ENCODE peak calls at places on chromosomes 7 and 10, in ten cellular contexts. A, I, W, Y, M, B, E, H, X and R are unnamed samples.
A peak's percentile ranks its signal among the peaks of the same experiment; 100 is the strongest.

GRCh38 chr7:152618427-152618826 is 57.5 kb downstream of the XRCC2 start:
- DNase-seq in A (no peak), I (no peak), W (no peak), Y (no peak), M (no peak), B (no peak), E (no peak), H (no peak), X (no peak), R (no peak)

GRCh38 chr10:93745411-93746065 is 12.2 kb upstream of the LGI1 start:
- DNase-seq in A (peak; percentile 87), I (no peak), W (no peak), Y (no peak), M (no peak), B (peak; percentile 19), E (no peak), H (no peak), X (no peak), R (no peak)

GRCh38 chr7:157423348-157423747 is 86.5 kb downstream of the DNAJB6 start:
- DNase-seq in A (no peak), I (no peak), W (no peak), Y (no peak), M (no peak), B (no peak), E (peak; percentile 20), H (no peak), X (no peak), R (no peak)

GRCh38 chr7:152674860-152675760 is 831 bp downstream of the XRCC2 start:
- DNase-seq in A (peak; percentile 70), I (peak; percentile 29), W (no peak), Y (no peak), M (no peak), B (peak; percentile 54), E (no peak), H (no peak), X (no peak), R (no peak)

GRCh38 chr7:55180821-55181542 is 162.2 kb downstream of the EGFR start:
- DNase-seq in A (no peak), I (no peak), W (no peak), Y (no peak), M (no peak), B (no peak), E (no peak), H (no peak), X (no peak), R (no peak)

GRCh38 chr10:20694296-20694695 is 202.8 kb downstream of the NEBL start:
- DNase-seq in A (no peak), I (no peak), W (no peak), Y (no peak), M (no peak), B (no peak), E (no peak), H (no peak), X (no peak), R (no peak)

GRCh38 chr7:128266891-128267839 is 26.1 kb downstream of the LEP start:
- DNase-seq in A (peak; percentile 89), I (peak; percentile 45), W (peak; percentile 47), Y (peak; percentile 74), M (no peak), B (no peak), E (peak; percentile 59), H (no peak), X (no peak), R (no peak)

GRCh38 chr10:90398551-90398950 is 459.3 kb downstream of the HTR7 start:
- DNase-seq in A (no peak), I (peak; percentile 25), W (peak; percentile 41), Y (no peak), M (no peak), B (no peak), E (no peak), H (no peak), X (no peak), R (no peak)

GRCh38 chr10:133105686-133106390 is 18.1 kb downstream of the ADGRA1 start:
- DNase-seq in A (no peak), I (no peak), W (no peak), Y (no peak), M (no peak), B (no peak), E (no peak), H (no peak), X (no peak), R (no peak)

GRCh38 chr7:143395187-143396149 is 13.2 kb downstream of the EPHA1 start:
- DNase-seq in A (peak; percentile 71), I (no peak), W (no peak), Y (peak; percentile 59), M (no peak), B (no peak), E (no peak), H (no peak), X (no peak), R (no peak)

DNA sequence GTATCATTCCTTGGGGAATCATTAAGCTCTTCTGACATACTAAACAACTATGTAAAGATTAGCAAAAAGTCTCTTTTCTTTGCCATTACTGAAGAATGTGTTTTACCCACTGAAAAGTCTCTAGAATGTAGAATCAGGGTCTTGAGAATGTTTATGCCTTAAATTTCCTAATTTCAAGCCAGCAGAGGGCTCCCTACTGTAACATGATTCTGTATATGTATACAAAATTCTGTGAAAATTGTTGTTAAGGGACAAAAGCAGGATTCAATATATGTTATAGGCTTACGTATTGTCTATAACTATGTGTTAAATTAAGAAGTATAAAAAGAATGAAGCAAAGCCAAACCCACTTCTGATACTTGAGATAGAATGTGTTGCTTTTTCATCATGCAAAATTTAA is 296.9 kb upstream of the DGKB start:
- DNase-seq in A (no peak), I (peak; percentile 1), W (no peak), Y (no peak), M (no peak), B (no peak), E (no peak), H (no peak), X (no peak), R (no peak)
- TF ChIP-seq CTCF in A (peak; percentile 73), I (peak; percentile 18), W (peak; percentile 15), Y (no peak), M (no peak), B (peak; percentile 70), E (no peak), H (peak; percentile 61), X (peak; percentile 7), R (no peak)

GRCh38 chr7:151465169-151465568 is 25.2 kb upstream of the CRYGN start:
- DNase-seq in A (no peak), I (no peak), W (no peak), Y (no peak), M (no peak), B (no peak), E (no peak), H (no peak), X (no peak), R (no peak)
- H3K36me3 ChIP-seq in A (peaks cover 67% of the 10 kb centered on the region), I (peaks cover 40% of the 10 kb centered on the region), W (peaks cover 36% of the 10 kb centered on the region), Y (peaks cover 36% of the 10 kb centered on the region), M (no peaks in the 10 kb centered on the region), B (peaks cover 73% of the 10 kb centered on the region), E (peaks cover 57% of the 10 kb centered on the region), H (peaks cover 44% of the 10 kb centered on the region), X (peaks cover 61% of the 10 kb centered on the region), R (peaks cover 61% of the 10 kb centered on the region)

DNA sequence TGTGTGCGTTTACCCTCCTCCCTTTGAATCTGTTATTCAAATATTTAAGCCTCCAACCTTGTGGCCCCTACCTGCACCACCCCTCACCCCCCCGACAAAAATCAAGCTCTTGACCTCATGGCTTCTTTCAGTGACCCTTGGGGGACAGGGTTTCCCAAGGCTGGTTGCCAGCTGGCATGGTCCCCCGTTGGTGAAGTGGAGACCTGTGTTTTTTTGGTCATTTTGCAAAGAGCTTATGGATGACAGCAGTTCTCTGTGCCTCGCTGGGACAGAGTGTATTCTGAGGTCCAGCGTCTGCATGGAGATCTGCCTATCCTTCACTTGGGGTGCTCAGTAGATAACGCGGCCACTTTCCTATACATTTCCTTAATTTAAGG is 111.0 kb downstream of the TCF7L2 start:
- DNase-seq in A (no peak), I (no peak), W (no peak), Y (no peak), M (no peak), B (no peak), E (no peak), H (no peak), X (no peak), R (no peak)
- H3K4me1 ChIP-seq in A (peaks cover 68% of the 10 kb centered on the region), I (peaks cover 37% of the 10 kb centered on the region), W (peaks cover 47% of the 10 kb centered on the region), Y (peaks cover 98% of the 10 kb centered on the region), M (peaks cover 35% of the 10 kb centered on the region), B (no peaks in the 10 kb centered on the region), E (peaks cover 59% of the 10 kb centered on the region), H (peaks cover 8% of the 10 kb centered on the region), X (peaks cover 94% of the 10 kb centered on the region), R (peaks cover 88% of the 10 kb centered on the region)

DNA sequence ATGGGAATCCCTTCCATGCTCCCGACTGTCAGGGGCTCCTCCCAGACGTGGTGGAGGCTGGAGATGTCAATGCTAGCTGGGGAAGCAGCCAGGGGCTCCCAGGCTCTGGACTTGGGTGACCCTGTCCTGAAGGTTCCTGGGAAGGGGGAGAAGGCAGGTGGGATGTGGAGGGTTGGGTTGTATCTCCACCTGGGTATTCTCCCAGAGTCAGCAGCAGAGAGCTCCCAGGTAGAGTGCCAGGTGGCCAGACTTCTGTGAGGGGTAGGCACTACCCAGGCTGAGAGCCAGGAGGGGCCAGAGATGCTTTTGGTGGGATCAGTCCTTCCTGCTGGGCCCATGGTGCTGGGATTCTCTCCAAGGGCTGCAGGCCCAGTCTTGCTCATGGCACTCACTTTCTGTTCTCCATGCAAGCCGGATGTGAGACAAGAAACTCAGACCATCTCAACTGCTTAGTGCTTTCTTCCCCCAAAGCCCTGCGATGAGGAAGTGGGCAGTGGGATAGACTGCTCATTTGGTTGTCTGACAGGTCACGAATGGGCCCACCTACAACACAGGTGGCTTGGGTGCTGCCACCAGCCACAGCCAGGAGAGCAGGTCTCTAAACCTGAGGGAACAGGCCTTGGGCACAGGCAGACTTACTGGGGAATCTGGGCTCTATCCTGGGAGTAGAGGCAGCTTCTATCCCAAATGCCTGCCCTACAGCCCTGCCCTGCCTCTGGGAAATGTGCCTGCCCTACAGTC is 52.5 kb upstream of the CAMK2B start:
- DNase-seq in A (peak; percentile 51), I (no peak), W (no peak), Y (peak; percentile 51), M (no peak), B (peak; percentile 79), E (no peak), H (no peak), X (no peak), R (no peak)
- TF ChIP-seq CTCF in A (peak; percentile 24), I (no peak), W (no peak), Y (no peak), M (no peak), B (no peak), E (no peak), H (no peak), X (no peak), R (no peak)

DNA sequence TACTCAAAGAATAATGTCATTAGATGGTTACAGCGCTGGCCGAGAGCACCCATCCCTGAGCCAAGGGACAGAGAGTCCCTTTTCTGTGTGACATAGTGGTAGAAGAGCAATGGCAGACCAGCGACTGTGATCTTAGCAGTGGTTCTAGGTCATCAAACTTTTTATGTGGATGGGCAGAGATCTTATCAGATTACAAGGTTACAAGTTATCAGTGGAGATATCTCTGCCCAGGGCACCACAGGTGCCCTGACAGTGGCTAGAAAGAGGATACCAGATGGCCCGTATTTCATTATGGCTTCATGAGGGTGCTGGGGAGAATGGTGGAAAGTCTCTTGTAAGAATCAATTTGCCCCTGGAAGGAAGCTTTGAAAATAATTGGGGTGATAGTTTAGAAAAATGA is 62.7 kb downstream of the CYCS start:
- DNase-seq in A (no peak), I (no peak), W (no peak), Y (no peak), M (no peak), B (no peak), E (no peak), H (no peak), X (no peak), R (no peak)
- H3K36me3 ChIP-seq in A (no peaks in the 10 kb centered on the region), I (no peaks in the 10 kb centered on the region), W (no peaks in the 10 kb centered on the region), Y (no peaks in the 10 kb centered on the region), M (no peaks in the 10 kb centered on the region), B (no peaks in the 10 kb centered on the region), E (no peaks in the 10 kb centered on the region), H (no peaks in the 10 kb centered on the region), X (no peaks in the 10 kb centered on the region), R (no peaks in the 10 kb centered on the region)